ENCODE peak calls at places on chromosomes 12 and 14, in ten cellular contexts. A, G, E, N, W, I, J, R, M and O are unnamed samples.
A peak's percentile ranks its signal among the peaks of the same experiment; 100 is the strongest.

GRCh38 chr12:55619352-55620138 is 17.1 kb upstream of the OR10P1 start:
- DNase-seq in A (peak; percentile 36), G (peak; percentile 66), E (peak; percentile 44), N (peak; percentile 84), W (no peak), I (peak; percentile 89), J (no peak), R (peak; percentile 83), M (peak; percentile 57), O (peak; percentile 94)

GRCh38 chr12:116091579-116091978 is 185.9 kb downstream of the MED13L start:
- DNase-seq in A (no peak), G (no peak), E (no peak), N (no peak), W (no peak), I (no peak), J (no peak), R (no peak), M (no peak), O (no peak)

GRCh38 chr14:103539056-103539825 is 10.2 kb downstream of the TRMT61A start:
- DNase-seq in A (no peak), G (no peak), E (no peak), N (no peak), W (no peak), I (no peak), J (no peak), R (no peak), M (no peak), O (no peak)

GRCh38 chr14:20623798-20624197 is 17.7 kb downstream of the OR6S1 start:
- DNase-seq in A (no peak), G (no peak), E (peak; percentile 34), N (no peak), W (no peak), I (no peak), J (no peak), R (no peak), M (no peak), O (no peak)

GRCh38 chr12:62813031-62813829 is 121.7 kb downstream of the PPM1H start:
- DNase-seq in A (peak; percentile 50), G (no peak), E (peak; percentile 47), N (peak; percentile 48), W (peak; percentile 1), I (peak; percentile 75), J (peak; percentile 57), R (no peak), M (no peak), O (peak; percentile 68)

GRCh38 chr14:101716956-101717662 is 44.4 kb upstream of the PPP2R5C start:
- DNase-seq in A (no peak), G (no peak), E (no peak), N (no peak), W (no peak), I (peak; percentile 16), J (no peak), R (no peak), M (no peak), O (peak; percentile 52)

GRCh38 chr12:92156704-92157395 is 11.2 kb upstream of the BTG1 start:
- DNase-seq in A (no peak), G (no peak), E (no peak), N (no peak), W (no peak), I (no peak), J (no peak), R (no peak), M (no peak), O (no peak)

GRCh38 chr14:51157012-51157411 is 62.1 kb upstream of the TRIM9 start:
- DNase-seq in A (no peak), G (no peak), E (no peak), N (no peak), W (no peak), I (peak; percentile 34), J (no peak), R (no peak), M (peak; percentile 2), O (peak; percentile 36)

GRCh38 chr14:105330491-105330895 is 15.9 kb downstream of the PACS2 start:
- DNase-seq in A (no peak), G (no peak), E (no peak), N (peak; percentile 60), W (no peak), I (peak; percentile 40), J (peak; percentile 45), R (no peak), M (peak; percentile 69), O (peak; percentile 48)

GRCh38 chr12:57781241-57781640 is 1.3 kb upstream of the TSFM start:
- DNase-seq in A (no peak), G (no peak), E (no peak), N (no peak), W (no peak), I (no peak), J (no peak), R (no peak), M (no peak), O (no peak)

GRCh38 chr14:34676516-34677211 is 37.7 kb downstream of the CFL2 start:
- DNase-seq in A (no peak), G (no peak), E (no peak), N (no peak), W (no peak), I (no peak), J (no peak), R (no peak), M (no peak), O (no peak)

GRCh38 chr14:24177041-24177825 is 5.4 kb downstream of the REC8 start:
- DNase-seq in A (no peak), G (no peak), E (no peak), N (no peak), W (no peak), I (no peak), J (no peak), R (no peak), M (no peak), O (no peak)

GRCh38 chr12:2801044-2801783 is 6.4 kb downstream of the FKBP4 start:
- DNase-seq in A (no peak), G (no peak), E (no peak), N (no peak), W (no peak), I (no peak), J (no peak), R (no peak), M (no peak), O (no peak)

GRCh38 chr12:15540469-15540872 is 218.2 kb downstream of the PTPRO start:
- DNase-seq in A (no peak), G (no peak), E (no peak), N (peak; percentile 77), W (no peak), I (peak; percentile 43), J (no peak), R (no peak), M (no peak), O (peak; percentile 48)

GRCh38 chr12:54390668-54391551 is 6.4 kb upstream of the ZNF385A start:
- DNase-seq in A (peak; percentile 70), G (no peak), E (peak; percentile 77), N (no peak), W (peak; percentile 38), I (no peak), J (no peak), R (no peak), M (no peak), O (peak; percentile 33)

GRCh38 chr12:10211101-10211974 is 1.3 kb upstream of the GABARAPL1 start:
- DNase-seq in A (no peak), G (no peak), E (no peak), N (no peak), W (no peak), I (peak; percentile 26), J (peak; percentile 37), R (no peak), M (no peak), O (no peak)

GRCh38 chr12:122955151-122955550 is 11.1 kb downstream of the ABCB9 start:
- DNase-seq in A (no peak), G (no peak), E (no peak), N (no peak), W (no peak), I (no peak), J (no peak), R (no peak), M (no peak), O (no peak)

GRCh38 chr12:12976366-12976765 is 23.7 kb downstream of the HEBP1 start:
- DNase-seq in A (no peak), G (no peak), E (no peak), N (peak; percentile 96), W (no peak), I (peak; percentile 98), J (peak; percentile 63), R (peak; percentile 92), M (peak; percentile 58), O (peak; percentile 88)

GRCh38 chr12:68222336-68222735 is 3.3 kb downstream of the IL26 start:
- DNase-seq in A (no peak), G (no peak), E (no peak), N (no peak), W (no peak), I (peak; percentile 11), J (no peak), R (no peak), M (no peak), O (no peak)

GRCh38 chr12:47590771-47591368 is 115.0 kb downstream of the RPAP3 start:
- DNase-seq in A (no peak), G (no peak), E (no peak), N (no peak), W (no peak), I (no peak), J (no peak), R (no peak), M (no peak), O (no peak)

GRCh38 chr12:67982165-67982563 is 7.1 kb upstream of the IFNG-AS1 start:
- DNase-seq in A (no peak), G (no peak), E (no peak), N (peak; percentile 13), W (no peak), I (no peak), J (no peak), R (no peak), M (no peak), O (no peak)

GRCh38 chr12:115885040-115885439 is 392.5 kb downstream of the MED13L start:
- DNase-seq in A (no peak), G (no peak), E (no peak), N (no peak), W (no peak), I (no peak), J (no peak), R (no peak), M (no peak), O (no peak)

GRCh38 chr14:28375295-28375694 is 391.3 kb upstream of the FOXG1 start:
- DNase-seq in A (no peak), G (no peak), E (no peak), N (peak; percentile 47), W (no peak), I (peak; percentile 60), J (no peak), R (peak; percentile 11), M (no peak), O (no peak)

GRCh38 chr14:85466678-85467077 is 63.3 kb upstream of the FLRT2 start:
- DNase-seq in A (no peak), G (no peak), E (no peak), N (no peak), W (no peak), I (no peak), J (no peak), R (no peak), M (no peak), O (peak; percentile 22)

GRCh38 chr14:78403278-78403815 is 233.2 kb downstream of the NRXN3 start:
- DNase-seq in A (no peak), G (no peak), E (no peak), N (peak; percentile 71), W (no peak), I (peak; percentile 33), J (no peak), R (peak; percentile 8), M (no peak), O (peak; percentile 96)

GRCh38 chr12:27865421-27865820 is 85.4 kb upstream of the MANSC4 start:
- DNase-seq in A (no peak), G (no peak), E (no peak), N (peak; percentile 70), W (no peak), I (peak; percentile 89), J (no peak), R (peak; percentile 31), M (no peak), O (no peak)

GRCh38 chr12:71158361-71158882 is 623 bp upstream of the TSPAN8 start:
- DNase-seq in A (no peak), G (no peak), E (no peak), N (peak; percentile 10), W (no peak), I (no peak), J (no peak), R (no peak), M (no peak), O (peak; percentile 34)

GRCh38 chr12:23115984-23116383 is 491.0 kb downstream of the ETNK1 start:
- DNase-seq in A (no peak), G (no peak), E (no peak), N (no peak), W (no peak), I (no peak), J (no peak), R (no peak), M (no peak), O (no peak)